ENCODE peak calls at places on chromosomes 13 and 19, in six cellular contexts. G, F, W, S, N and D are unnamed samples.

GRCh38 chr13:31946091-31946770 is 85.3 kb upstream of the FRY start:
- DNase-seq in N (no peak), W (no peak), G (no peak), F (no peak), S (no peak), D (no peak)

GRCh38 chr13:65679240-65679639 is 1550.9 kb downstream of the PCDH9 start:
- DNase-seq in G (no peak), S (no peak), W (no peak), F (no peak), N (no peak), D (no peak)

GRCh38 chr19:46015961-46016425 is 6.9 kb downstream of the PGLYRP1 start:
- DNase-seq in N (no peak), G (peak), F (no peak), S (peak), W (peak), D (peak)

GRCh38 chr13:67184247-67184646 is 45.9 kb downstream of the PCDH9 start:
- DNase-seq in S (no peak), W (no peak), G (no peak), N (no peak), F (no peak), D (no peak)

GRCh38 chr13:29953542-29953941 is 103.1 kb upstream of the UBL3 start:
- DNase-seq in W (no peak), G (no peak), N (no peak), F (no peak), S (no peak), D (no peak)

GRCh38 chr19:12880551-12881171 is 588 bp downstream of the DNASE2 start:
- DNase-seq in S (no peak), W (no peak), N (no peak), G (no peak), F (no peak), D (peak)

GRCh38 chr19:56720281-56720680 is 48.7 kb upstream of the ZNF835 start:
- DNase-seq in F (no peak), S (no peak), N (no peak), W (no peak), G (no peak), D (no peak)

GRCh38 chr13:20964904-20965303 is 62.4 kb upstream of the XPO4 start:
- DNase-seq in G (no peak), F (no peak), S (no peak), N (no peak), W (no peak), D (no peak)

GRCh38 chr19:10085641-10086031 is 481 bp upstream of the SHFL start:
- DNase-seq in F (no peak), W (no peak), N (no peak), G (no peak), S (no peak), D (no peak)